ENCODE peak calls at places on chromosomes 1 and 21, in six cellular contexts. A is fibroblast of gingiva, Z is AG08396, M is lower leg skin, D is iris pigment epithelial cell, I is EL. F is an unnamed sample.

GRCh38 chr1:158169105-158169504 is 11.6 kb upstream of the CD1D start:
- DNase-seq in A (no peak), Z (no peak), M (no peak), D (peak), I (no peak), F (no peak)

GRCh38 chr1:185368313-185368712 is 51.3 kb upstream of the IVNS1ABP start:
- DNase-seq in A (peak), Z (no peak), M (no peak), D (no peak), I (no peak), F (no peak)

GRCh38 chr1:55594701-55595100 is 379.5 kb upstream of the USP24 start:
- DNase-seq in A (no peak), Z (no peak), M (no peak), D (no peak), I (no peak), F (no peak)

GRCh38 chr1:228990906-228991569 is 255.8 kb downstream of the RHOU start:
- DNase-seq in A (no peak), Z (no peak), M (no peak), D (no peak), I (no peak), F (no peak)

GRCh38 chr1:6185635-6186382 is 5.7 kb upstream of the CHD5 start:
- DNase-seq in A (no peak), Z (peak), M (no peak), D (peak), I (peak), F (peak)

GRCh38 chr1:64082459-64082858 is 121.0 kb upstream of the UBE2U start:
- DNase-seq in A (peak), Z (no peak), M (no peak), D (peak), I (peak), F (no peak)

GRCh38 chr1:206021008-206021795 is 2.5 kb downstream of the CTSE start:
- DNase-seq in A (no peak), Z (no peak), M (no peak), D (no peak), I (no peak), F (no peak)

GRCh38 chr1:5424802-5425201 is 567.4 kb downstream of the NPHP4 start:
- DNase-seq in A (no peak), Z (no peak), M (no peak), D (no peak), I (no peak), F (no peak)

GRCh38 chr1:234776875-234777849 is 167.2 kb upstream of the IRF2BP2 start:
- DNase-seq in A (peak), Z (no peak), M (no peak), D (no peak), I (no peak), F (no peak)

GRCh38 chr1:65147424-65148177 is 402 bp upstream of the AK4 start:
- DNase-seq in A (peak), Z (peak), M (peak), D (peak), I (peak), F (peak)

GRCh38 chr1:150083907-150084306 is 16.3 kb downstream of the VPS45 start:
- DNase-seq in A (no peak), Z (no peak), M (no peak), D (peak), I (no peak), F (no peak)

GRCh38 chr1:209046935-209047334 is 536.6 kb upstream of the CAMK1G start:
- DNase-seq in A (no peak), Z (no peak), M (no peak), D (no peak), I (no peak), F (no peak)

GRCh38 chr1:183234660-183235476 is 48.8 kb downstream of the LAMC2 start:
- DNase-seq in A (peak), Z (peak), M (peak), D (peak), I (peak), F (peak)

GRCh38 chr1:226870323-226871046 is at the start of gene PSEN2:
- DNase-seq in A (peak), Z (peak), M (peak), D (peak), I (peak), F (peak)

GRCh38 chr1:110916274-110916668 is 43.3 kb downstream of the CD53 start:
- DNase-seq in A (no peak), Z (no peak), M (no peak), D (no peak), I (no peak), F (no peak)

GRCh38 chr1:161940866-161941591 is 82.6 kb downstream of the OLFML2B start:
- DNase-seq in A (no peak), Z (no peak), M (no peak), D (no peak), I (no peak), F (no peak)

GRCh38 chr1:91730781-91731732 is 154.9 kb downstream of the TGFBR3 start:
- DNase-seq in A (no peak), Z (no peak), M (peak), D (peak), I (peak), F (no peak)

GRCh38 chr1:16607433-16607851 is 5.9 kb downstream of the NBPF1 start:
- DNase-seq in A (no peak), Z (no peak), M (no peak), D (no peak), I (no peak), F (no peak)

GRCh38 chr21:41979751-41980369 is 26.0 kb upstream of the C2CD2 start:
- DNase-seq in A (no peak), Z (no peak), M (peak), D (no peak), I (no peak), F (no peak)

GRCh38 chr1:78286686-78287085 is 204.1 kb upstream of the PTGFR start:
- DNase-seq in A (peak), Z (no peak), M (no peak), D (peak), I (peak), F (peak)

GRCh38 chr1:243849089-243850012 is 692 bp downstream of the AKT3 start:
- DNase-seq in A (peak), Z (peak), M (peak), D (peak), I (peak), F (peak)

GRCh38 chr1:211285196-211285595 is 26.0 kb downstream of the RCOR3 start:
- DNase-seq in A (no peak), Z (no peak), M (no peak), D (no peak), I (peak), F (no peak)

GRCh38 chr1:154752273-154753030 is 117.6 kb downstream of the KCNN3 start:
- DNase-seq in A (no peak), Z (no peak), M (no peak), D (no peak), I (no peak), F (no peak)

GRCh38 chr1:168636200-168636599 is 59.8 kb downstream of the XCL1 start:
- DNase-seq in A (no peak), Z (no peak), M (no peak), D (peak), I (no peak), F (no peak)

GRCh38 chr1:213070399-213070798 is 19.4 kb downstream of the RPS6KC1 start:
- DNase-seq in A (peak), Z (peak), M (no peak), D (peak), I (peak), F (peak)

GRCh38 chr1:19762175-19762779 is 37.4 kb downstream of the TMCO4 start:
- DNase-seq in A (no peak), Z (peak), M (no peak), D (peak), I (peak), F (peak)

GRCh38 chr1:26234644-26235384 is 814 bp downstream of the CEP85 start:
- DNase-seq in A (no peak), Z (no peak), M (no peak), D (peak), I (peak), F (peak)

F was measured in RKO.